ENCODE peak calls at places on chromosomes 7 and 10, in eight cellular contexts. O is heart left ventricle, I is A549, B is HCT116, J is spleen, W is body of pancreas, Z is adrenal gland, L is esophagus muscularis mucosa. A is an unnamed sample.

GRCh38 chr10:102342958-102343357 is 52.5 kb upstream of the NFKB2 start:
- DNase-seq in O (no peak), I (no peak), B (no peak), J (no peak), W (no peak), Z (no peak), L (no peak), A (peak; percentile 39)

GRCh38 chr10:69866688-69867461 is 65.2 kb downstream of the COL13A1 start:
- DNase-seq in O (peak; percentile 27), I (no peak), B (peak; percentile 26), J (no peak), W (no peak), Z (peak; percentile 76), L (no peak), A (peak; percentile 38)

GRCh38 chr10:51302316-51302715 is 228.0 kb downstream of the PRKG1 start:
- DNase-seq in O (no peak), I (no peak), B (no peak), J (no peak), W (no peak), Z (no peak), L (no peak), A (no peak)

GRCh38 chr7:51693258-51693657 is 376.6 kb upstream of the COBL start:
- DNase-seq in O (no peak), I (no peak), B (no peak), J (no peak), W (no peak), Z (no peak), L (no peak), A (no peak)

GRCh38 chr7:18770852-18771251 is 275.3 kb downstream of the HDAC9 start:
- DNase-seq in O (no peak), I (no peak), B (no peak), J (no peak), W (no peak), Z (no peak), L (no peak), A (no peak)

GRCh38 chr10:75497997-75498797 is 66.8 kb downstream of the LRMDA start:
- DNase-seq in O (no peak), I (no peak), B (peak; percentile 78), J (no peak), W (peak; percentile 18), Z (peak; percentile 92), L (no peak), A (no peak)

GRCh38 chr7:118327179-118327578 is 102.7 kb downstream of the ANKRD7 start:
- DNase-seq in O (no peak), I (no peak), B (no peak), J (no peak), W (no peak), Z (no peak), L (no peak), A (no peak)

GRCh38 chr7:106599343-106599698 is 61.6 kb downstream of the CCDC71L start:
- DNase-seq in O (no peak), I (no peak), B (no peak), J (no peak), W (no peak), Z (no peak), L (no peak), A (no peak)

GRCh38 chr10:123150986-123151738 is 3.0 kb upstream of the BUB3 start:
- DNase-seq in O (no peak), I (no peak), B (no peak), J (peak; percentile 82), W (no peak), Z (no peak), L (peak; percentile 90), A (no peak)

GRCh38 chr10:79066460-79067240 is 2.1 kb upstream of the ZMIZ1 start:
- DNase-seq in O (no peak), I (peak; percentile 76), B (no peak), J (no peak), W (peak; percentile 47), Z (no peak), L (no peak), A (no peak)
- TF ChIP-seq CTCF in O (no peak), I (peak; percentile 44), B (peak; percentile 44), J (no peak), W (peak; percentile 28), Z (peak; percentile 21), L (no peak), A (peak; percentile 37)

GRCh38 chr10:130772056-130772455 is 539.5 kb downstream of the TCERG1L start:
- DNase-seq in O (no peak), I (no peak), B (no peak), J (peak; percentile 27), W (no peak), Z (no peak), L (no peak), A (no peak)

GRCh38 chr10:130772676-130773075 is 538.8 kb downstream of the TCERG1L start:
- DNase-seq in O (no peak), I (no peak), B (no peak), J (peak; percentile 47), W (no peak), Z (no peak), L (no peak), A (no peak)

GRCh38 chr10:130769146-130770017 is 542.1 kb downstream of the TCERG1L start:
- DNase-seq in O (no peak), I (no peak), B (no peak), J (peak; percentile 32), W (peak; percentile 4), Z (no peak), L (no peak), A (no peak)

GRCh38 chr10:130771491-130771890 is 540.0 kb downstream of the TCERG1L start:
- DNase-seq in O (no peak), I (no peak), B (no peak), J (peak; percentile 56), W (peak; percentile 4), Z (peak; percentile 65), L (no peak), A (no peak)

GRCh38 chr10:130770018-130770630 is 541.4 kb downstream of the TCERG1L start:
- DNase-seq in O (no peak), I (no peak), B (no peak), J (peak; percentile 61), W (peak; percentile 5), Z (no peak), L (no peak), A (no peak)
- H3K9me3 ChIP-seq in O (no peaks in the 10 kb centered on the region), I (no peaks in the 10 kb centered on the region), B (no peaks in the 10 kb centered on the region), J (peaks cover 30% of the 10 kb centered on the region), W (peaks cover 5% of the 10 kb centered on the region), Z (no peaks in the 10 kb centered on the region), L (peaks cover 10% of the 10 kb centered on the region), A (peaks cover 71% of the 10 kb centered on the region)

GRCh38 chr10:84049300-84050015 is 89.9 kb upstream of the GHITM start:
- DNase-seq in O (no peak), I (no peak), B (no peak), J (no peak), W (no peak), Z (no peak), L (no peak), A (no peak)

GRCh38 chr10:84059526-84059925 is 79.8 kb upstream of the GHITM start:
- DNase-seq in O (no peak), I (peak; percentile 2), B (no peak), J (no peak), W (no peak), Z (no peak), L (no peak), A (no peak)

GRCh38 chr10:84054743-84055142 is 84.6 kb upstream of the GHITM start:
- DNase-seq in O (no peak), I (no peak), B (no peak), J (no peak), W (no peak), Z (no peak), L (no peak), A (no peak)
- TF ChIP-seq CTCF in O (no peak), I (no peak), B (peak; percentile 38), J (no peak), W (no peak), Z (no peak), L (no peak), A (no peak)

GRCh38 chr10:107011113-107011512 is 153.4 kb downstream of the SORCS1 start:
- DNase-seq in O (no peak), I (no peak), B (no peak), J (no peak), W (no peak), Z (no peak), L (no peak), A (no peak)
- H3K9me3 ChIP-seq in O (no peaks in the 10 kb centered on the region), I (no peaks in the 10 kb centered on the region), B (peaks cover 36% of the 10 kb centered on the region), J (no peaks in the 10 kb centered on the region), W (no peaks in the 10 kb centered on the region), Z (no peaks in the 10 kb centered on the region), L (no peaks in the 10 kb centered on the region), A (peaks cover 12% of the 10 kb centered on the region)

A was measured in AG04450.